ENCODE peak calls at places on chromosomes 11 and 22, in seven cellular contexts. X is nephron progenitor cell, I is K562, Y is right cardiac atrium, Z is gastrocnemius medialis, A is T-helper 9 cell, B is globus pallidus. R is an unnamed sample.

GRCh38 chr22:30702856-30703255 is 8.2 kb downstream of the OSBP2 start:
- DNase-seq in Y (no peak), Z (no peak), I (no peak), A (no peak), X (no peak), B (no peak), R (no peak)

GRCh38 chr11:115201121-115201792 is 303.0 kb downstream of the CADM1 start:
- DNase-seq in Z (no peak), X (peak), Y (no peak), B (no peak), I (no peak), A (no peak), R (no peak)

GRCh38 chr11:119421941-119422504 is 949 bp downstream of the THY1 start:
- DNase-seq in A (no peak), Z (no peak), I (no peak), X (peak), B (peak), Y (no peak), R (no peak)

GRCh38 chr22:35892192-35892591 is 136.4 kb downstream of the RBFOX2 start:
- DNase-seq in X (no peak), Y (no peak), A (no peak), I (peak), Z (no peak), B (no peak), R (no peak)

GRCh38 chr11:114180301-114181055 is 115.7 kb upstream of the NNMT start:
- DNase-seq in Z (peak), Y (no peak), B (peak), I (no peak), X (no peak), A (no peak), R (no peak)

GRCh38 chr22:25702046-25702445 is 39.9 kb upstream of the MYO18B start:
- DNase-seq in X (no peak), B (peak), Z (no peak), A (no peak), I (no peak), Y (no peak), R (no peak)

GRCh38 chr11:78039391-78039918 is 16.4 kb upstream of the KCTD14 start:
- DNase-seq in I (no peak), X (no peak), A (no peak), B (no peak), Z (no peak), Y (no peak), R (no peak)

GRCh38 chr22:29481265-29482000 is 1.4 kb downstream of the NEFH start:
- DNase-seq in Z (no peak), B (no peak), Y (no peak), I (peak), X (peak), A (no peak), R (no peak)

R was measured in tibial artery.